ENCODE peak calls at places on chromosomes 16 and 17, in seven cellular contexts. O, S, A, W, C, E and K are unnamed samples.

GRCh38 chr16:5820472-5820871 is 722.9 kb upstream of the EEF2KMT start:
- DNase-seq in O (no peak), S (no peak), A (peak), W (no peak), C (no peak), E (no peak), K (no peak)

GRCh38 chr17:50087246-50087911 is 7.8 kb upstream of the PDK2 start:
- DNase-seq in O (peak), S (peak), A (no peak), W (peak), C (peak), E (no peak), K (peak)

GRCh38 chr16:72530434-72530833 is 358.5 kb upstream of the PMFBP1 start:
- DNase-seq in O (no peak), S (no peak), A (no peak), W (peak), C (no peak), E (no peak), K (peak)

GRCh38 chr16:79362312-79362970 is 238.1 kb downstream of the MAF start:
- DNase-seq in O (no peak), S (no peak), A (no peak), W (no peak), C (no peak), E (no peak), K (no peak)

GRCh38 chr16:49634235-49635008 is 221.5 kb downstream of the ZNF423 start:
- DNase-seq in O (no peak), S (no peak), A (no peak), W (no peak), C (no peak), E (no peak), K (no peak)

GRCh38 chr17:1584167-1584566 is 21.6 kb upstream of the PITPNA start:
- DNase-seq in O (no peak), S (no peak), A (no peak), W (no peak), C (no peak), E (no peak), K (no peak)

GRCh38 chr17:8726951-8727555 is 17.6 kb downstream of the CCDC42 start:
- DNase-seq in O (no peak), S (peak), A (no peak), W (no peak), C (no peak), E (no peak), K (no peak)

GRCh38 chr17:13038931-13039665 is 21.3 kb upstream of the ELAC2 start:
- DNase-seq in O (no peak), S (no peak), A (no peak), W (no peak), C (no peak), E (no peak), K (no peak)

GRCh38 chr16:51763072-51763658 is 612.1 kb upstream of the SALL1 start:
- DNase-seq in O (no peak), S (no peak), A (no peak), W (no peak), C (no peak), E (no peak), K (no peak)

GRCh38 chr17:29617481-29618271 is 5.0 kb downstream of the CORO6 start:
- DNase-seq in O (peak), S (no peak), A (no peak), W (peak), C (peak), E (peak), K (peak)

GRCh38 chr17:35948092-35948491 is 4.6 kb upstream of the LYZL6 start:
- DNase-seq in O (no peak), S (no peak), A (no peak), W (no peak), C (no peak), E (no peak), K (no peak)

GRCh38 chr16:79598341-79599181 is 2.0 kb downstream of the MAF start:
- DNase-seq in O (no peak), S (peak), A (peak), W (no peak), C (no peak), E (no peak), K (no peak)

GRCh38 chr17:10699861-10700260 is 2.5 kb downstream of the ADPRM start:
- DNase-seq in O (no peak), S (no peak), A (no peak), W (no peak), C (no peak), E (no peak), K (no peak)

GRCh38 chr17:38510424-38511125 is 82.3 kb downstream of the ARHGAP23 start:
- DNase-seq in O (peak), S (peak), A (no peak), W (no peak), C (peak), E (no peak), K (no peak)

GRCh38 chr16:47467501-47467900 is 6.4 kb downstream of the PHKB start:
- DNase-seq in O (no peak), S (no peak), A (no peak), W (no peak), C (no peak), E (no peak), K (no peak)

GRCh38 chr16:30555848-30556473 is 2.2 kb downstream of the ZNF764 start:
- DNase-seq in O (no peak), S (no peak), A (no peak), W (no peak), C (no peak), E (no peak), K (no peak)

DNA sequence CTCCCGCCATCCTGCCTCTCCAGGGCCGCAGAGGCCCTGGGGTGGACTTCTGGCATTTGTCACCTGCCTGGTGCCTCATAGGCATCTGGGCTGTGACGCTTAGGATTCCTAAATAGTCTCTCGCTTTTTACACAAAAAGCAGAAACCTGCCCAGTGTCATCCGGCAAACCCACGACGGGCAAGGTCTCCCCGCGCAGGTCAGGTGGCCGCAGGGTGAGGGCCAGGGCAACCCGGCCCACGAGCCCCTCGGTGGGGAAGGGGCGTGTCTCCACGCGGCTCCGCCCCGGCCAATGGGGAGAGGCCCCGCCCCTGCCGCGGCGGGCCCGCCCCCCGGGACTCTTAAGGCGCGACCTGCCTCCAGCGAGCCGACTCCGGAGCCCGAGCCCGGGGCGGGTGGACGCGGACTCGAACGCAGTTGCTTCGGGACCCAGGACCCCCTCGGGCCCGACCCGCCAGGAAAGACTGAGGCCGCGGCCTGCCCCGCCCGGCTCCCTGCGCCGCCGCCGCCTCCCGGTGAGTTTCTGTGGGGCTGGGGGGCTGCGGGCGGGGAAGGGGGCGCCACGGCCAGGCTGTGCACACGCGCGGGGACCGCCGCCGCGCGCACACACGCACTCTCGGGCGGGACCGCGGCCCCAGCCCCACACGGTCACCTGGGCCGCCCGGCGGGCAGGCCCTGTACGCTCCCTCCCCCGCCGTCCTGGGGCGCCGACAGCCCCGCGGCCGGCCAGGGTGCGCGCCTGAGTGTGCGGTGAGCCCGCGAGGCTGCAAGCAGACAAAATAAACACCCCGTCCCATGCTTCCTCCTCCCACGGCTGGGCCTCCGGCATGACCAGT is at the start of gene VASN:
- DNase-seq in O (peak), S (peak), A (no peak), W (peak), C (peak), E (no peak), K (peak)
- TF ChIP-seq JUND in O (no peak), S (no peak), A (no peak), W (no peak), C (no peak), E (no peak), K (no peak)

GRCh38 chr17:59074494-59074893 is 32.2 kb downstream of the TRIM37 start:
- DNase-seq in O (no peak), S (no peak), A (no peak), W (no peak), C (no peak), E (no peak), K (no peak)

GRCh38 chr17:59069856-59070255 is 36.8 kb downstream of the TRIM37 start:
- DNase-seq in O (no peak), S (no peak), A (no peak), W (no peak), C (no peak), E (no peak), K (no peak)

DNA sequence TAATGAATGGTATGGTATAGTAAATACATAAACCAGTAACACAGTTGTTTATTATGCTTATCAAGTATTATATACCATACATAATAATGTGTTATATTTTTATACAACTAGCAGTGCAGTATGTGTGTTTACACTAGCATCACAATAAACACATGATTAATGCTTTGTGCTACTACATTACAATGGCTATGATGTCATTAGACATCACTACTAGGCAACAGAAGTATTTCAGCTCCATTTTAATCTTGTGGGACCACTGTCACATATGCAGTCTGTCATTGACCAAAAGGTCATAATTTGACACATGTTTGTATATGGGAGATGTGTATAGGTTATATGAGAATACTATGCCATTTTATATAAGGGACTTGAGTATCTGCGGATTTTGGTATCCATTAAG is 32.7 kb downstream of the TRIM37 start:
- DNase-seq in O (no peak), S (no peak), A (no peak), W (no peak), C (no peak), E (no peak), K (no peak)
- TF ChIP-seq JUND in O (no peak), S (no peak), A (no peak), W (no peak), C (no peak), E (no peak), K (no peak)

GRCh38 chr16:86044241-86044671 is 145.3 kb downstream of the IRF8 start:
- DNase-seq in O (peak), S (peak), A (peak), W (peak), C (peak), E (no peak), K (peak)

GRCh38 chr16:86041807-86042206 is 142.8 kb downstream of the IRF8 start:
- DNase-seq in O (no peak), S (no peak), A (no peak), W (no peak), C (no peak), E (no peak), K (no peak)

GRCh38 chr16:86041205-86041604 is 142.2 kb downstream of the IRF8 start:
- DNase-seq in O (no peak), S (no peak), A (no peak), W (no peak), C (no peak), E (no peak), K (no peak)

GRCh38 chr16:86044881-86045600 is 146.1 kb downstream of the IRF8 start:
- DNase-seq in O (no peak), S (no peak), A (no peak), W (no peak), C (peak), E (no peak), K (no peak)

DNA sequence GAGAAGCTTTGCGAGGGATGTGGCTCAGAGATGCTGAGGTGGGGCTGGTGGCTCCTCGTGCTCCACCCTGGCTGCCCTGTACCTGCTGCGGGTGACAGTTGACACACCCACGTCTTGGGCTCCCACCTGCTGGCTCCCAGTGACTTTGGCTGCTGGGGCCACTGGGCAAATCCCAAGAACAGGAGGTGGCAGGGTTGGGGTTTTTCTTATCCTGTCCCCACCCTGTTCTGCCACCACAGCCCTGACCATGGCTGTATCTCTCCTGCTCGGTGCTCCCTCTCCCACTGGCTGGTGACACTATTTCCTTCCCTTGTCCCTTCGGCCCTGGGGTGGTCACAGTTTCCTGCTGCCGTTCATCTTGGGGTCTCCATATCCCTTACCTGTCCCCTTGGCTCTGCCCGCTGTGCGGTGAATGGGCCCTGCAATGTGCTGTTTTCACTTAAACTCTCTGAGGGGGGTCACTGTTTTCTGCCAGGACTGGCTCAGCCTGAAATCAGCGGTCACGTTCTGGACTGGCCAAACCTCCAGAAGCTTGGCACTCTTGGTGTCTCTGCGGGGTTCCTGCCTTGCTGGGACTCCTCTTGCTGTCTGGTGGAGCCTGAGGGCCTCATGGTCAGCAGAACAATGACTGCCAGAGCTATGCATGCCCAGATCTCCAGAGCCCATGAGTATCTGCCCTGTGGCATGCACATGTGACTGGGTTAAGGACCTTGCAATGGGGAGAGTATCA is 144.2 kb downstream of the IRF8 start:
- DNase-seq in O (no peak), S (no peak), A (no peak), W (no peak), C (no peak), E (no peak), K (no peak)
- TF ChIP-seq JUND in O (no peak), S (no peak), A (no peak), W (no peak), C (no peak), E (no peak), K (no peak)

GRCh38 chr17:61477204-61477834 is 25.1 kb downstream of the TBX4 start:
- DNase-seq in O (no peak), S (peak), A (no peak), W (no peak), C (no peak), E (no peak), K (no peak)
- TF ChIP-seq JUND in O (no peak), S (no peak), A (no peak), W (no peak), C (no peak), E (no peak), K (no peak)